ENCODE peak calls at places on chromosomes 11 and 22, in ten cellular contexts. L is spleen, M is Caco-2, N is DND-41, P is H9, D is BE2C, G is AG04449, W is coronary artery, O is foreskin fibroblast, E is mammary epithelial cell. U is an unnamed sample.

GRCh38 chr22:35380013-35380412 is 883 bp upstream of the HMOX1 start:
- DNase-seq in G (no peak), N (no peak), M (no peak), E (peak; percentile 28), D (no peak), O (peak; percentile 60), W (no peak), P (no peak), L (no peak), U (no peak)

GRCh38 chr11:109088061-109088460 is 333.9 kb upstream of the C11orf87 start:
- DNase-seq in O (no peak), P (no peak), D (no peak), W (no peak), G (no peak), L (no peak), M (no peak), N (no peak), E (no peak), U (no peak)

GRCh38 chr11:6452219-6452618 is 11.4 kb upstream of the HPX start:
- DNase-seq in G (no peak), E (no peak), N (no peak), L (no peak), W (no peak), O (no peak), D (no peak), M (no peak), P (no peak), U (no peak)

GRCh38 chr11:33949201-33949913 is 57.5 kb upstream of the LMO2 start:
- DNase-seq in G (no peak), W (no peak), P (no peak), O (no peak), L (no peak), N (no peak), E (no peak), D (no peak), M (no peak), U (no peak)

GRCh38 chr22:48653929-48654328 is 1173.7 kb downstream of the BRD1 start:
- DNase-seq in P (no peak), E (no peak), N (no peak), O (no peak), D (no peak), L (no peak), W (no peak), G (no peak), M (no peak), U (no peak)

GRCh38 chr11:100632970-100633452 is 54.1 kb upstream of the ARHGAP42 start:
- DNase-seq in P (no peak), E (no peak), D (peak; percentile 77), L (no peak), W (no peak), O (no peak), N (no peak), M (no peak), G (no peak), U (no peak)

GRCh38 chr11:46247664-46248063 is 29.8 kb upstream of the CREB3L1 start:
- DNase-seq in G (no peak), M (peak; percentile 83), L (no peak), W (no peak), N (peak; percentile 27), O (no peak), E (peak; percentile 66), P (peak; percentile 80), D (peak; percentile 34), U (no peak)

GRCh38 chr11:11982975-11983374 is 25.5 kb downstream of the DKK3 start:
- DNase-seq in O (peak; percentile 67), L (no peak), G (no peak), D (no peak), N (no peak), E (no peak), M (no peak), W (no peak), P (no peak), U (no peak)

GRCh38 chr22:49946612-49947295 is 13.8 kb upstream of the PIM3 start:
- DNase-seq in O (no peak), W (no peak), M (no peak), N (no peak), D (no peak), P (peak; percentile 43), G (no peak), L (no peak), E (no peak), U (no peak)

GRCh38 chr11:67040147-67040546 is 16.5 kb upstream of the RHOD start:
- DNase-seq in M (no peak), D (no peak), W (no peak), P (no peak), G (no peak), O (no peak), N (no peak), E (no peak), L (no peak), U (no peak)
- TF ChIP-seq CTCF in M (no peak), D (no peak), W (no peak), P (peak; percentile 23), G (no peak), O (no peak), N (no peak), E (no peak), L (no peak), U (no peak)

DNA sequence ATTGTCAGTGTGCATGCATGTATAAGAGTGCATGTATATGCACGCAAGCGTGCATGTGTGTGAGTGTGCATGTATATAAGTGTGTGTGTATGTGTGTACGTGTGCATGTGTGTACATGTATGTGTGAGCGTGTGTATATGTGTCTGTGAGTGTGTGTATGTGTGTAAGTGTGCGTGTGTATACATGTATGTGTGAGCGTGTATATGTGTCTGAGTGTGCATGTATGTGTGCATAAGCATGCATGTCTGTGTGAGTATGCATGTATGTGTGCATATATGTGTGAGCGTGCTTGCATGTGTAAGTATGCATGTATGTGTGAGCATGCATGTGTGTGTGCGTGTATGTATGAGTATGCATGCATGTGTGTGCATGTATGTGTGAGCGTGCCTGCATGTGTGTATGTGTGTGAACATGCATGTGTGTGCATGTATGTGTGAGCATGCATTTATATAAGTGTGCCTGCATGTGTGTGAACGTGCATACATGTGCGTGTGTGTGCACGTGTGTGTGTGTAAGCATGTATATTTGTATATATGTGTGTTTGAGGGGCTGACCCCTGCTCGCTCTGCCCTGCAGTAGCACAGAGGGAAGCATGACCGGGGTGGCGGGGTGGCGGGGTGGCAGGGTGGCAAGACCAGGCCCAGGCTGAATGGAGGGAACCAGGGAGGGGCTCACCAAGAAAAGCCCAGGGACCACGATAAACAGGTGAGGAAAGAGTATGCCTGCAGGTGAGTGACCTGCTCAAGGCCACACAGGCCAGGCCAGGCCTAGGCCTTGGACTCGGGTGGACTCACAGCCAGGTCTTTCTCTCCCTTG is 26.3 kb downstream of the CYTH4 start:
- DNase-seq in P (no peak), G (no peak), W (no peak), O (no peak), E (no peak), L (no peak), D (no peak), N (no peak), M (no peak), U (no peak)
- TF ChIP-seq CTCF in P (no peak), G (no peak), W (no peak), O (no peak), E (no peak), L (no peak), D (no peak), N (no peak), M (no peak), U (no peak)

GRCh38 chr11:64138413-64138812 is 27.5 kb downstream of the MACROD1 start:
- DNase-seq in D (no peak), N (no peak), G (no peak), M (no peak), W (no peak), P (no peak), E (no peak), L (no peak), O (no peak), U (no peak)

GRCh38 chr11:64141081-64141783 is 24.7 kb downstream of the MACROD1 start:
- DNase-seq in W (no peak), G (no peak), O (no peak), L (no peak), D (no peak), P (no peak), M (no peak), N (no peak), E (no peak), U (no peak)

GRCh38 chr11:64140101-64140500 is 25.8 kb downstream of the MACROD1 start:
- DNase-seq in D (no peak), L (no peak), N (no peak), M (no peak), O (no peak), P (no peak), W (no peak), G (no peak), E (no peak), U (no peak)

GRCh38 chr11:64136767-64137166 is 29.1 kb downstream of the MACROD1 start:
- DNase-seq in E (no peak), O (no peak), G (no peak), D (no peak), M (no peak), P (no peak), W (no peak), N (no peak), L (no peak), U (no peak)

DNA sequence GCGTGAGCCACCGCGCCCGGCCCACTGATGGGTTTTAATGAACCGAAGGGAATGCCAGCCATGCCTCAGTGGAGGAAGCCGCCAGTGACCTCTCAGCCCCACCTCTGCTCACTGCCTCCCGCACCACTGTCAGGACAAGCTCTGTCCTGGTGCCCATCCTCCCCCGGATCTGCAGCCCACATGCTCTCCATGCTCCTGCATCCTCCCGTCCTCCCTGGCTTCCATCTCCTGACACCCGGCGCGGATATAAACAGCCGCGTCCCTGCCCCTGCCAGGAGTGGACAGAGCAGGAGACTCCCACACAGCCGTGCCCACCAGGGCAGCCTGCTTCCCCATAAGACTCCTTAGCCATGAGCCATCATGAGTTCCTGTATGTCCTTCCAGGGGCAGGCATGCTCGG is 26.9 kb downstream of the MACROD1 start:
- DNase-seq in P (no peak), G (no peak), O (no peak), W (no peak), N (no peak), L (no peak), E (no peak), M (no peak), D (no peak), U (no peak)
- TF ChIP-seq CTCF in P (no peak), G (no peak), O (no peak), W (no peak), N (no peak), L (no peak), E (no peak), M (no peak), D (no peak), U (no peak)

DNA sequence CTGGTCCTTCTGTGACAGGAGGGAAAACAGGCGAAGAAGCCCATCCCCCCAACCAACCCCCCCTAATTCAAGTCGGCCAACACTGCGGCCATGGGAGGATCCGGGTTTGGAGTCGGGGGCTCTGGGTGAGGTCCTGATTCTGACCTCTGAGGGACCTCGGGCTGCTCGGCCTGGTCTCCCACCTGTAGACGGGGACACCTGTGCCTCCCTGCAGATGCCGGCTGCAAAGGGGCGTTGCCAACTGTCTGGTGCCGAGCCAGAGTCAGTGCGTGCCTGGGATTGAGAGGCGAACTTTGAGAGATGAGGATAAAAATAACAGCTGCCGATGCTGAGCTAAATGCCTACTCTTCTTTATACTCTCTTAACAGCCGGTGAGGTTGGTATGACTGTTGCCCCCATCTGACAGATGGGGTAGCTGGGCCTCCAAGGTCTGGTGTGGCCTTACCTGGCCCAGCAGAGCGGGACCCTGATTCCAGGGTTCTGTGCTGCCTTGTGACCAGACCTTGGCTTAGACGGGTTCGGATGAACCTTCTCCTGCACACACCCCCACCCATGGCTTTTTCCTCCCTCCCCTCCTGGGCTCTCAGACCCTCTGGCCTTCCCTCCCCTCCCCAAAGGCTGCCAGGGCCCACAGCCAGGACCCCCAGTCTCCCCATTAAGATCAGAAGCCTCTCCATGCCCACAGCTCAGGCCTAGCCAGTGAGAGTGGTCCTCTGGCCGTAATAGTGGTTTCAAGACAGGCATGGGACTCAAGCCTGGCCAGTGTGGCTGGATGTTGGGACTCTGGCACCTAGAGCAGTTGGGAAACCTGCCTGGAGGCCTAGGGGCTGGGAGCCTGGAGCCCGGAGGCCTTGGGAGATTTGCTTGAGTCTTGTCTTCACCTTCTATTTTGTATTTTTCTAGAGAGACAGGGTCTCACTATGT is 41.7 kb downstream of the KCNJ4 start:
- DNase-seq in E (no peak), L (peak; percentile 58), G (no peak), W (peak; percentile 59), D (no peak), M (no peak), P (no peak), O (no peak), N (no peak), U (peak; percentile 80)
- TF ChIP-seq CTCF in E (no peak), L (no peak), G (no peak), W (no peak), D (no peak), M (no peak), P (no peak), O (no peak), N (no peak), U (no peak)

U was measured in osteocyte.